ENCODE peak calls at places on chromosomes 12 and 14, in five cellular contexts. G is lower lobe of right lung, B is mucosa of descending colon, P is mammary epithelial cell, H is ascending aorta. Z is an unnamed sample. For H3K4me1, the result is how much of the 10 kb centered on the place peaks cover.

GRCh38 chr12:34604631-34605509 is 582.6 kb downstream of the ALG10 start:
- DNase-seq in G (peak), B (no peak), H (no peak), P (no peak), Z (peak)

GRCh38 chr14:51554953-51555352 is 96.8 kb upstream of the FRMD6 start:
- DNase-seq in P (no peak), B (no peak), H (no peak), G (no peak), Z (no peak)

GRCh38 chr12:113070117-113070906 is 13.8 kb downstream of the DTX1 start:
- DNase-seq in G (peak), B (peak), P (no peak), H (peak), Z (peak)

GRCh38 chr12:109714141-109714912 is 702 bp downstream of the FAM222A start:
- DNase-seq in P (peak), B (peak), H (no peak), G (peak), Z (peak)

GRCh38 chr14:79246200-79246599 is 965.1 kb downstream of the DIO2 start:
- DNase-seq in H (no peak), B (no peak), P (no peak), G (no peak), Z (no peak)

GRCh38 chr12:125124320-125124966 is 59.2 kb downstream of the AACS start:
- DNase-seq in G (no peak), B (peak), P (peak), H (no peak), Z (no peak)

GRCh38 chr14:51319181-51319597 is 79.1 kb downstream of the TMX1 start:
- DNase-seq in H (no peak), B (no peak), G (no peak), P (no peak), Z (no peak)

GRCh38 chr12:52006726-52007157 is at the start of gene TAMALIN:
- DNase-seq in P (no peak), B (peak), H (no peak), G (peak), Z (peak)

GRCh38 chr12:99619389-99620158 is 28.0 kb upstream of the GARIN6 start:
- DNase-seq in G (no peak), P (peak), H (no peak), B (peak), Z (no peak)

GRCh38 chr12:16610006-16610520 is 4.1 kb upstream of the LMO3 start:
- DNase-seq in H (no peak), P (no peak), G (no peak), B (no peak), Z (no peak)
- H3K4me3 ChIP-seq in H (peak), P (no peak), G (peak), B (no peak), Z (peak)

GRCh38 chr12:88057994-88058718 is 29.0 kb upstream of the C12orf50 start:
- DNase-seq in G (no peak), P (no peak), H (no peak), B (no peak), Z (no peak)

GRCh38 chr12:88056571-88056970 is 27.4 kb upstream of the C12orf50 start:
- DNase-seq in H (no peak), B (no peak), P (no peak), G (no peak), Z (no peak)

GRCh38 chr12:88052686-88053085 is 23.5 kb upstream of the C12orf50 start:
- DNase-seq in P (peak), B (peak), H (no peak), G (no peak), Z (no peak)
- TF ChIP-seq CTCF in P (peak), B (no peak), H (no peak), G (peak), Z (peak)

GRCh38 chr14:101538865-101539264 is 22.4 kb upstream of the DIO3 start:
- DNase-seq in B (no peak), P (no peak), H (no peak), G (no peak), Z (no peak)

GRCh38 chr14:101534198-101534597 is 27.1 kb upstream of the DIO3 start:
- DNase-seq in H (no peak), P (no peak), B (no peak), G (no peak), Z (no peak)

GRCh38 chr14:101535232-101535631 is 26.1 kb upstream of the DIO3 start:
- DNase-seq in B (peak), P (no peak), H (no peak), G (no peak), Z (no peak)

GRCh38 chr14:101537286-101537685 is 24.0 kb upstream of the DIO3 start:
- DNase-seq in B (no peak), H (no peak), P (no peak), G (no peak), Z (no peak)

GRCh38 chr14:101535808-101536207 is 25.5 kb upstream of the DIO3 start:
- DNase-seq in P (no peak), G (no peak), B (no peak), H (no peak), Z (no peak)
- H3K4me1 ChIP-seq in P (under half), G (under half), B (under half), H (under half), Z (under half)

GRCh38 chr12:48889679-48890078 is 24.0 kb upstream of the RND1 start:
- DNase-seq in B (no peak), P (no peak), G (no peak), H (no peak), Z (no peak)

GRCh38 chr12:48894271-48894670 is 28.6 kb upstream of the RND1 start:
- DNase-seq in B (no peak), P (no peak), H (no peak), G (no peak), Z (no peak)

GRCh38 chr12:48890657-48891418 is 25.2 kb upstream of the RND1 start:
- DNase-seq in G (peak), H (peak), B (peak), P (peak), Z (peak)
- H3K4me3 ChIP-seq in G (peak), H (peak), B (no peak), P (no peak), Z (peak)

GRCh38 chr12:6489449-6489848 is 3.6 kb downstream of the MRPL51 start:
- DNase-seq in B (no peak), P (no peak), H (no peak), G (no peak), Z (no peak)

GRCh38 chr12:6493580-6494350 is at the start of gene NCAPD2:
- DNase-seq in H (peak), B (peak), G (peak), P (peak), Z (peak)

GRCh38 chr12:6494968-6495367 is 1.1 kb downstream of the NCAPD2 start:
- DNase-seq in P (peak), H (no peak), G (no peak), B (no peak), Z (no peak)

GRCh38 chr12:6492838-6493579 is at the start of gene MRPL51:
- DNase-seq in P (peak), B (peak), G (peak), H (peak), Z (peak)

GRCh38 chr12:6494351-6494743 is 445 bp downstream of the NCAPD2 start:
- DNase-seq in P (no peak), B (no peak), G (no peak), H (no peak), Z (no peak)
- TF ChIP-seq CTCF in P (peak), B (no peak), G (no peak), H (no peak), Z (no peak)

Z was measured in upper lobe of right lung.